ENCODE peak calls at places on chromosomes 13 and 19, in six cellular contexts. L, T, H, U, S and D are unnamed samples.

GRCh38 chr19:35208121-35208520 is 20.4 kb downstream of the FAM187B start:
- DNase-seq in L (no peak), T (no peak), S (no peak), H (no peak), U (no peak), D (no peak)

GRCh38 chr19:3055741-3056453 is 6.4 kb downstream of the TLE5 start:
- DNase-seq in L (no peak), T (peak), U (no peak), H (peak), S (peak), D (no peak)

GRCh38 chr13:30463820-30464495 is 1.8 kb downstream of the HMGB1 start:
- DNase-seq in S (no peak), T (peak), L (peak), H (peak), U (peak), D (peak)

GRCh38 chr13:40490086-40490723 is 176.2 kb downstream of the FOXO1 start:
- DNase-seq in T (no peak), U (no peak), L (no peak), S (peak), H (peak), D (no peak)

GRCh38 chr13:114082849-114083645 is 49.4 kb downstream of the RASA3 start:
- DNase-seq in H (no peak), U (no peak), L (no peak), T (no peak), S (no peak), D (no peak)

GRCh38 chr19:39444598-39445257 is 654 bp upstream of the SUPT5H start:
- DNase-seq in H (no peak), L (peak), S (no peak), T (no peak), U (peak), D (no peak)

GRCh38 chr19:13844130-13844631 is 32.8 kb upstream of the NANOS3 start:
- DNase-seq in U (no peak), S (peak), L (no peak), T (no peak), H (peak), D (no peak)

GRCh38 chr19:3671680-3672574 is 28.3 kb downstream of the PIP5K1C start:
- DNase-seq in H (no peak), T (no peak), U (peak), S (no peak), L (no peak), D (peak)

GRCh38 chr19:41050426-41050825 is 37.8 kb upstream of the CYP2A13 start:
- DNase-seq in U (no peak), L (no peak), H (no peak), S (no peak), T (no peak), D (no peak)

GRCh38 chr19:6718741-6719539 is 1.5 kb downstream of the C3 start:
- DNase-seq in S (peak), U (no peak), H (peak), L (peak), T (peak), D (no peak)

GRCh38 chr13:63463782-63464610 is 2048.3 kb upstream of the PCDH20 start:
- DNase-seq in H (peak), L (peak), T (no peak), S (no peak), U (no peak), D (no peak)

GRCh38 chr13:76879211-76879875 is 6.9 kb downstream of the KCTD12 start:
- DNase-seq in T (peak), L (peak), U (peak), S (no peak), H (peak), D (peak)

GRCh38 chr19:6103217-6103644 is 7.1 kb downstream of the RFX2 start:
- DNase-seq in U (peak), S (no peak), T (peak), L (no peak), H (peak), D (peak)

GRCh38 chr13:114004416-114005205 is 30.7 kb upstream of the C13orf46 start:
- DNase-seq in T (peak), H (no peak), S (no peak), L (no peak), U (no peak), D (no peak)

GRCh38 chr13:37109080-37109678 is 3.7 kb upstream of the CSNK1A1L start:
- DNase-seq in H (peak), T (no peak), U (peak), L (peak), S (peak), D (peak)

GRCh38 chr19:18771328-18772242 is 19.5 kb downstream of the COMP start:
- DNase-seq in U (no peak), L (peak), T (no peak), S (no peak), H (no peak), D (no peak)

GRCh38 chr13:83453723-83454122 is 428.6 kb downstream of the SLITRK1 start:
- DNase-seq in S (no peak), H (no peak), L (no peak), U (no peak), T (no peak), D (no peak)

GRCh38 chr19:44856438-44857083 is 10.5 kb downstream of the NECTIN2 start:
- DNase-seq in S (no peak), L (no peak), H (no peak), U (no peak), T (no peak), D (no peak)

GRCh38 chr13:95337597-95337996 is 36.3 kb upstream of the ABCC4 start:
- DNase-seq in U (no peak), L (peak), H (no peak), S (no peak), T (no peak), D (no peak)

GRCh38 chr13:92621985-92622384 is 604.6 kb upstream of the GPC6 start:
- DNase-seq in T (no peak), H (no peak), U (no peak), S (no peak), L (no peak), D (no peak)

DNA sequence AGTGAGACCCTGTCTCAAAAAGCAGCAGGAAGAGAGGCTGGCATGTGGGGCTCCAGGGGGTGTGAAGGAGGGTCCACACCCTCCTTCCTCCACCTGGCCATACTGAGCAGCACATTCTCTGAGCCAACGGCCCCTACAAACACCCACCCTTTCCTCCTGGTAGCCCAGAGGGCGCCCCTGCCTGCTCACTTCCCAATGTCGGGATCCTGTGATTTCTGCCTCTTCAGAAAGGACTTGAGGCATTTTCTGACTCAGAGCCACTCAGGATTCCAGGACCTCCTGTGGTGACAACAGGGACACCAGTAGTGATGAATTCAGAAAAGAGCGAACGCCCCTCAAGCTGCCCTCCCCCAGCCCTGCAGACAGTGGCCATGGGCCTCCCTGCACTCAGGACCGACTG is 36.9 kb upstream of the LDLR start:
- DNase-seq in T (no peak), S (no peak), U (no peak), L (no peak), H (no peak), D (no peak)
- TF ChIP-seq CTCF in T (no peak), S (no peak), U (no peak), L (no peak), H (no peak), D (no peak)

GRCh38 chr19:5090780-5091575 is 122.1 kb downstream of the KDM4B start:
- DNase-seq in H (no peak), S (no peak), U (peak), T (no peak), L (no peak), D (no peak)

GRCh38 chr19:5092444-5092843 is 123.5 kb downstream of the KDM4B start:
- DNase-seq in S (no peak), H (no peak), T (no peak), L (no peak), U (no peak), D (no peak)

GRCh38 chr19:5090465-5090779 is 121.5 kb downstream of the KDM4B start:
- DNase-seq in L (no peak), U (no peak), T (no peak), S (no peak), H (no peak), D (no peak)

GRCh38 chr19:5093297-5093858 is 124.5 kb downstream of the KDM4B start:
- DNase-seq in S (no peak), L (no peak), T (no peak), U (no peak), H (no peak), D (no peak)

GRCh38 chr19:5091576-5092215 is 122.8 kb downstream of the KDM4B start:
- DNase-seq in S (no peak), L (no peak), U (peak), H (no peak), T (no peak), D (no peak)
- TF ChIP-seq CTCF in S (no peak), L (no peak), U (no peak), H (no peak), T (no peak), D (no peak)

DNA sequence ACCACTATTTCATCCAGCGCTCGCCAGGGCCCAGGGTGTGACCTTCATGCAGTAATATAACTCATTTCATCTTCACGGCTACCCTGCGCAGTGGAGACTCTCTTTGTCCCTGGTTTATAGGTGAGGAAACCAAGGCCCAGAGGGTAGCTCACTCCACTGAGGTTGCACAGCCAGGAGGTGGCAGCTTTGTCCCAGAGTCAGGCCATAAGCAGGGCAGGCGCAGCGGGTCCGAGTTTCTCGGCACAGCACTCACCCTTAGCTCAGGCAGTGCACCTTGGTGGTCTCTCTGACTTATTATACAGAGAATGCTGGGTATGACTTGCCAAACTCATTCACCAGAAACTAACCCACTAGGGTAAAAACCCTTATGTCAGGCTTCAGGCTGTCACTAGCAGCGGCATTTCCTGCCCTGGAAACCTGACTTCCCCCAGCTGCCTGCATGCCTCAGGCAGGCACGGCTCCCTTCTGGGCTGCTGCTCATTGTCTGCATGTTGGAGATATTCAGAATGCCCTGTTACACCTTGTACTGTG is 24.5 kb downstream of the PPP5C start:
- DNase-seq in S (no peak), H (no peak), L (no peak), U (peak), T (no peak), D (no peak)
- TF ChIP-seq CTCF in S (no peak), H (no peak), L (no peak), U (no peak), T (no peak), D (no peak)

DNA sequence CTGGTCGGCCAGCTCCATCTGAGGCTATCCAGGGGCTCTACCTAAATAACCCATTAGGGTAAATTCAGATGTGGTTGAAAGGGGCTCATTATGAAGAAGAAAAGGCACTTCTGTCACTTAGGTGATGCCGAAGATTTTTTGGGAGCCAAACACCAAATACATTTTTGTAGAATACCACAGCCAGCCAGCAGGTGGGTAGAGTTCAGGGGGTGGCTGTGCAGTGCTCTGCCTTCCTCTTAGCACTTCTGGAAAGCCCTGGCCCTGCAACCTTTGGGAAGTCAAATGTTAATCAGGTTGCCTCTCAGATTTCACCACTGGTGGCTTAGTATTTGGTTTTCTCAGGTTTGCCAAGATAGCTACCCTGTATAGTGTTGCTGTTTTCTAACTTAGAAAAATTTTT is 18.5 kb upstream of the GPR18 start:
- DNase-seq in T (no peak), H (no peak), U (no peak), S (no peak), L (no peak), D (no peak)
- TF ChIP-seq CTCF in T (peak), H (no peak), U (no peak), S (no peak), L (no peak), D (peak)

GRCh38 chr19:30881281-30881680 is 468.0 kb downstream of the TSHZ3 start:
- DNase-seq in H (no peak), S (no peak), L (no peak), T (no peak), U (no peak), D (no peak)

GRCh38 chr19:30882411-30883005 is 466.7 kb downstream of the TSHZ3 start:
- DNase-seq in H (no peak), S (no peak), U (no peak), T (no peak), L (no peak), D (no peak)

GRCh38 chr19:30883071-30883470 is 466.2 kb downstream of the TSHZ3 start:
- DNase-seq in U (no peak), T (no peak), L (no peak), H (no peak), S (no peak), D (no peak)

GRCh38 chr19:30880551-30880950 is 468.7 kb downstream of the TSHZ3 start:
- DNase-seq in U (no peak), S (no peak), T (no peak), L (no peak), H (no peak), D (no peak)

GRCh38 chr19:30881986-30882385 is 467.2 kb downstream of the TSHZ3 start:
- DNase-seq in T (no peak), L (no peak), U (no peak), H (no peak), S (no peak), D (no peak)
- TF ChIP-seq CTCF in T (no peak), L (no peak), U (no peak), H (no peak), S (no peak), D (no peak)